ENCODE peak calls at places on chromosomes 5 and 9, in eight cellular contexts. One of them, this sample, is unnamed.

GRCh38 chr5:25544652-25545249 is 900.0 kb upstream of the CDH10 start:
- DNase-seq in adrenal gland: peak; percentile 42
- DNase-seq in neural progenitor cell: peak; percentile 73
- DNase-seq in tibial nerve: peak; percentile 7
- DNase-seq in left ventricle myocardium inferior: no peak
- DNase-seq in tibial artery: no peak
- DNase-seq in A549: peak; percentile 4
- DNase-seq in uterus: no peak
- DNase-seq in this sample: no peak

GRCh38 chr9:19828586-19828985 is 39.7 kb upstream of the SLC24A2 start:
- DNase-seq in adrenal gland: no peak
- DNase-seq in left ventricle myocardium inferior: no peak
- DNase-seq in A549: no peak
- DNase-seq in uterus: no peak
- DNase-seq in tibial artery: no peak
- DNase-seq in neural progenitor cell: no peak
- DNase-seq in tibial nerve: no peak
- DNase-seq in this sample: no peak

GRCh38 chr9:17349816-17350215 is 215.0 kb downstream of the CNTLN start:
- DNase-seq in adrenal gland: no peak
- DNase-seq in tibial nerve: no peak
- DNase-seq in A549: no peak
- DNase-seq in uterus: no peak
- DNase-seq in left ventricle myocardium inferior: no peak
- DNase-seq in tibial artery: no peak
- DNase-seq in neural progenitor cell: no peak
- DNase-seq in this sample: no peak

GRCh38 chr5:107135391-107135790 is 535.3 kb downstream of the EFNA5 start:
- DNase-seq in A549: no peak
- DNase-seq in tibial nerve: no peak
- DNase-seq in left ventricle myocardium inferior: no peak
- DNase-seq in tibial artery: no peak
- DNase-seq in adrenal gland: no peak
- DNase-seq in neural progenitor cell: no peak
- DNase-seq in uterus: no peak
- DNase-seq in this sample: no peak

GRCh38 chr5:164203581-164204225 is 698.3 kb downstream of the MAT2B start:
- DNase-seq in uterus: no peak
- DNase-seq in tibial nerve: no peak
- DNase-seq in neural progenitor cell: no peak
- DNase-seq in tibial artery: no peak
- DNase-seq in adrenal gland: no peak
- DNase-seq in A549: no peak
- DNase-seq in left ventricle myocardium inferior: no peak
- DNase-seq in this sample: peak; percentile 56

GRCh38 chr5:132499440-132500243 is 9.1 kb upstream of the IRF1 start:
- DNase-seq in neural progenitor cell: no peak
- DNase-seq in adrenal gland: peak; percentile 16
- DNase-seq in tibial artery: peak; percentile 39
- DNase-seq in uterus: no peak
- DNase-seq in left ventricle myocardium inferior: peak; percentile 7
- DNase-seq in tibial nerve: peak; percentile 4
- DNase-seq in A549: no peak
- DNase-seq in this sample: no peak

GRCh38 chr5:35202319-35203111 is 27.8 kb downstream of the PRLR start:
- DNase-seq in adrenal gland: peak; percentile 61
- DNase-seq in tibial artery: no peak
- DNase-seq in tibial nerve: peak; percentile 70
- DNase-seq in neural progenitor cell: peak; percentile 74
- DNase-seq in uterus: no peak
- DNase-seq in A549: peak; percentile 42
- DNase-seq in left ventricle myocardium inferior: peak; percentile 29
- DNase-seq in this sample: peak; percentile 57

GRCh38 chr5:119785057-119785456 is 155.7 kb downstream of the FAM170A start:
- DNase-seq in tibial artery: no peak
- DNase-seq in left ventricle myocardium inferior: no peak
- DNase-seq in A549: no peak
- DNase-seq in uterus: no peak
- DNase-seq in neural progenitor cell: no peak
- DNase-seq in tibial nerve: no peak
- DNase-seq in adrenal gland: no peak
- DNase-seq in this sample: no peak

GRCh38 chr9:30258079-30258478 is 2126.4 kb upstream of the ACO1 start:
- DNase-seq in left ventricle myocardium inferior: no peak
- DNase-seq in tibial artery: no peak
- DNase-seq in adrenal gland: no peak
- DNase-seq in neural progenitor cell: no peak
- DNase-seq in uterus: no peak
- DNase-seq in A549: no peak
- DNase-seq in tibial nerve: no peak
- DNase-seq in this sample: no peak

GRCh38 chr5:51378415-51378777 is 4.9 kb upstream of the ISL1 start:
- DNase-seq in neural progenitor cell: peak; percentile 58
- DNase-seq in adrenal gland: no peak
- DNase-seq in uterus: no peak
- DNase-seq in left ventricle myocardium inferior: no peak
- DNase-seq in A549: no peak
- DNase-seq in tibial nerve: no peak
- DNase-seq in tibial artery: no peak
- DNase-seq in this sample: no peak
- H3K4me3 ChIP-seq in neural progenitor cell: peak overlapping the region; percentile 23
- H3K4me3 ChIP-seq in adrenal gland: no peak overlapping the region
- H3K4me3 ChIP-seq in uterus: no peak overlapping the region
- H3K4me3 ChIP-seq in left ventricle myocardium inferior: peak overlapping the region; percentile 35
- H3K4me3 ChIP-seq in A549: no peak overlapping the region
- H3K4me3 ChIP-seq in tibial nerve: no peak overlapping the region
- H3K4me3 ChIP-seq in tibial artery: no peak overlapping the region
- H3K4me3 ChIP-seq in this sample: peak overlapping the region; percentile 37

GRCh38 chr5:129051283-129051682 is 43.3 kb upstream of the ISOC1 start:
- DNase-seq in tibial artery: no peak
- DNase-seq in uterus: no peak
- DNase-seq in tibial nerve: no peak
- DNase-seq in A549: no peak
- DNase-seq in left ventricle myocardium inferior: no peak
- DNase-seq in neural progenitor cell: no peak
- DNase-seq in adrenal gland: no peak
- DNase-seq in this sample: no peak

GRCh38 chr5:129057329-129057728 is 37.2 kb upstream of the ISOC1 start:
- DNase-seq in left ventricle myocardium inferior: no peak
- DNase-seq in tibial artery: no peak
- DNase-seq in A549: no peak
- DNase-seq in adrenal gland: no peak
- DNase-seq in tibial nerve: no peak
- DNase-seq in neural progenitor cell: no peak
- DNase-seq in uterus: no peak
- DNase-seq in this sample: no peak

GRCh38 chr5:129049116-129049515 is 45.4 kb upstream of the ISOC1 start:
- DNase-seq in tibial nerve: no peak
- DNase-seq in A549: no peak
- DNase-seq in adrenal gland: no peak
- DNase-seq in tibial artery: no peak
- DNase-seq in neural progenitor cell: no peak
- DNase-seq in left ventricle myocardium inferior: no peak
- DNase-seq in uterus: no peak
- DNase-seq in this sample: no peak

GRCh38 chr5:129048509-129048908 is 46.0 kb upstream of the ISOC1 start:
- DNase-seq in uterus: no peak
- DNase-seq in left ventricle myocardium inferior: no peak
- DNase-seq in tibial nerve: no peak
- DNase-seq in tibial artery: no peak
- DNase-seq in neural progenitor cell: no peak
- DNase-seq in A549: no peak
- DNase-seq in adrenal gland: no peak
- DNase-seq in this sample: no peak

DNA sequence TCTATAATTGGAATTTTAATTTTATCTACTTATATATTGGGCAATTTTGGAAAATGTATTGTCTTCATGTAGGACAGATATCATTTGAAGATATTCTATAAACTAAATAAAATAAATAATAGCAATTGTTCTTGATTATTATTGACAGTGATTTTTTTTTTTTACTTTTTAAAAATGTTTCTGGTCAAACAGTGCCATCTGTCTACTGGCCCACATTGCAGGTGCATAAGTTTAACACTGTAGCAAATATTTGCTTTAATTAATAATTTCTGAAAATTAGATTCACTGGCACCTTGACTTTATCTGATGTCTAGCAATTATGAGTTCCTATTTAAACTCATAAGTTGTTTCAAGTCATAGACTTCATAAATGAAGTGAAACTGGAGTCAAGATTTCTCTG is 41.1 kb upstream of the ISOC1 start:
- DNase-seq in neural progenitor cell: no peak
- DNase-seq in A549: no peak
- DNase-seq in left ventricle myocardium inferior: no peak
- DNase-seq in uterus: no peak
- DNase-seq in tibial artery: no peak
- DNase-seq in tibial nerve: no peak
- DNase-seq in adrenal gland: no peak
- DNase-seq in this sample: no peak
- TF ChIP-seq CTCF in neural progenitor cell: no peak
- TF ChIP-seq CTCF in A549: no peak
- TF ChIP-seq CTCF in left ventricle myocardium inferior: peak; percentile 38
- TF ChIP-seq CTCF in uterus: no peak
- TF ChIP-seq CTCF in tibial artery: no peak
- TF ChIP-seq CTCF in tibial nerve: no peak
- TF ChIP-seq CTCF in adrenal gland: no peak
- TF ChIP-seq CTCF in this sample: no peak

GRCh38 chr5:178123987-178124925 is 6.6 kb upstream of the RMND5B start:
- DNase-seq in neural progenitor cell: no peak
- DNase-seq in left ventricle myocardium inferior: no peak
- DNase-seq in adrenal gland: no peak
- DNase-seq in tibial artery: no peak
- DNase-seq in A549: no peak
- DNase-seq in tibial nerve: no peak
- DNase-seq in uterus: no peak
- DNase-seq in this sample: no peak
- H3K4me1 ChIP-seq in neural progenitor cell: peaks cover 21% of the 10 kb centered on the region
- H3K4me1 ChIP-seq in left ventricle myocardium inferior: peaks cover 50% of the 10 kb centered on the region
- H3K4me1 ChIP-seq in adrenal gland: peaks cover 5% of the 10 kb centered on the region
- H3K4me1 ChIP-seq in tibial artery: peaks cover 9% of the 10 kb centered on the region
- H3K4me1 ChIP-seq in A549: no peaks in the 10 kb centered on the region
- H3K4me1 ChIP-seq in tibial nerve: no peaks in the 10 kb centered on the region
- H3K4me1 ChIP-seq in uterus: no peaks in the 10 kb centered on the region
- H3K4me1 ChIP-seq in this sample: no peaks in the 10 kb centered on the region

GRCh38 chr9:129384138-129384886 is 206.3 kb upstream of the IER5L start:
- DNase-seq in adrenal gland: no peak
- DNase-seq in tibial artery: peak; percentile 62
- DNase-seq in neural progenitor cell: no peak
- DNase-seq in uterus: peak; percentile 10
- DNase-seq in tibial nerve: no peak
- DNase-seq in left ventricle myocardium inferior: no peak
- DNase-seq in A549: no peak
- DNase-seq in this sample: no peak
- H3K4me3 ChIP-seq in adrenal gland: no peak overlapping the region
- H3K4me3 ChIP-seq in tibial artery: peak overlapping the region; percentile 61
- H3K4me3 ChIP-seq in neural progenitor cell: peak overlapping the region; percentile 60
- H3K4me3 ChIP-seq in uterus: peak overlapping the region; percentile 50
- H3K4me3 ChIP-seq in tibial nerve: no peak overlapping the region
- H3K4me3 ChIP-seq in left ventricle myocardium inferior: peak overlapping the region; percentile 75
- H3K4me3 ChIP-seq in A549: no peak overlapping the region
- H3K4me3 ChIP-seq in this sample: no peak overlapping the region

This sample was measured in cardiac muscle cell.